ENCODE peak calls at places on chromosomes 12 and 14, in five cellular contexts. One of them, this sample, is unnamed.

GRCh38 chr12:47991106-47991550 is 13.1 kb downstream of the COL2A1 start:
- DNase-seq in GM10248: no peak
- DNase-seq in GM13976: no peak
- DNase-seq in progenitor cell of endocrine pancreas: no peak
- DNase-seq in lower lobe of right lung: no peak
- DNase-seq in this sample: no peak

GRCh38 chr12:7542046-7542445 is 38.5 kb upstream of the CD163 start:
- DNase-seq in GM10248: no peak
- DNase-seq in progenitor cell of endocrine pancreas: no peak
- DNase-seq in lower lobe of right lung: no peak
- DNase-seq in GM13976: no peak
- DNase-seq in this sample: no peak

GRCh38 chr14:104432611-104433231 is 146.8 kb upstream of the C14orf180 start:
- DNase-seq in GM10248: peak; percentile 18
- DNase-seq in progenitor cell of endocrine pancreas: no peak
- DNase-seq in GM13976: peak; percentile 32
- DNase-seq in lower lobe of right lung: peak; percentile 36
- DNase-seq in this sample: no peak

GRCh38 chr14:75982724-75983358 is 1.0 kb upstream of the TGFB3 start:
- DNase-seq in GM10248: no peak
- DNase-seq in GM13976: no peak
- DNase-seq in lower lobe of right lung: peak; percentile 69
- DNase-seq in progenitor cell of endocrine pancreas: no peak
- DNase-seq in this sample: no peak

GRCh38 chr12:57840701-57841100 is 5.8 kb downstream of the CTDSP2 start:
- DNase-seq in GM13976: no peak
- DNase-seq in GM10248: no peak
- DNase-seq in progenitor cell of endocrine pancreas: no peak
- DNase-seq in lower lobe of right lung: no peak
- DNase-seq in this sample: no peak

GRCh38 chr12:104465379-104465778 is 8.6 kb downstream of the CHST11 start:
- DNase-seq in GM13976: no peak
- DNase-seq in lower lobe of right lung: no peak
- DNase-seq in GM10248: no peak
- DNase-seq in progenitor cell of endocrine pancreas: no peak
- DNase-seq in this sample: no peak

GRCh38 chr12:80412343-80412953 is 31.6 kb upstream of the PTPRQ start:
- DNase-seq in GM10248: peak; percentile 18
- DNase-seq in progenitor cell of endocrine pancreas: no peak
- DNase-seq in lower lobe of right lung: no peak
- DNase-seq in GM13976: peak; percentile 37
- DNase-seq in this sample: no peak

GRCh38 chr12:92208613-92209121 is 63.0 kb upstream of the BTG1 start:
- DNase-seq in GM10248: peak; percentile 43
- DNase-seq in GM13976: peak; percentile 47
- DNase-seq in lower lobe of right lung: no peak
- DNase-seq in progenitor cell of endocrine pancreas: no peak
- DNase-seq in this sample: peak; percentile 25

GRCh38 chr12:13592063-13592942 is 389.1 kb downstream of the GRIN2B start:
- DNase-seq in GM13976: no peak
- DNase-seq in progenitor cell of endocrine pancreas: no peak
- DNase-seq in lower lobe of right lung: no peak
- DNase-seq in GM10248: no peak
- DNase-seq in this sample: no peak

GRCh38 chr12:103600967-103601728 is 14.1 kb downstream of the STAB2 start:
- DNase-seq in GM13976: no peak
- DNase-seq in progenitor cell of endocrine pancreas: no peak
- DNase-seq in GM10248: no peak
- DNase-seq in lower lobe of right lung: no peak
- DNase-seq in this sample: no peak

GRCh38 chr12:32217354-32218310 is 111.0 kb downstream of the BICD1 start:
- DNase-seq in GM10248: no peak
- DNase-seq in GM13976: no peak
- DNase-seq in progenitor cell of endocrine pancreas: no peak
- DNase-seq in lower lobe of right lung: peak; percentile 69
- DNase-seq in this sample: no peak

GRCh38 chr12:119005832-119006360 is 24.6 kb downstream of the SRRM4 start:
- DNase-seq in progenitor cell of endocrine pancreas: no peak
- DNase-seq in GM13976: no peak
- DNase-seq in lower lobe of right lung: no peak
- DNase-seq in GM10248: no peak
- DNase-seq in this sample: no peak

GRCh38 chr14:77122555-77123125 is 19.0 kb downstream of the ZDHHC22 start:
- DNase-seq in GM10248: no peak
- DNase-seq in lower lobe of right lung: no peak
- DNase-seq in progenitor cell of endocrine pancreas: no peak
- DNase-seq in GM13976: no peak
- DNase-seq in this sample: no peak
- TF ChIP-seq CTCF in GM10248: no peak
- TF ChIP-seq CTCF in lower lobe of right lung: no peak
- TF ChIP-seq CTCF in progenitor cell of endocrine pancreas: no peak
- TF ChIP-seq CTCF in GM13976: no peak
- TF ChIP-seq CTCF in this sample: no peak

GRCh38 chr12:117468016-117468415 is 106.6 kb upstream of the NOS1 start:
- DNase-seq in GM10248: no peak
- DNase-seq in progenitor cell of endocrine pancreas: no peak
- DNase-seq in GM13976: no peak
- DNase-seq in lower lobe of right lung: no peak
- DNase-seq in this sample: no peak

GRCh38 chr12:117473856-117474255 is 112.4 kb upstream of the NOS1 start:
- DNase-seq in GM10248: no peak
- DNase-seq in GM13976: no peak
- DNase-seq in progenitor cell of endocrine pancreas: no peak
- DNase-seq in lower lobe of right lung: no peak
- DNase-seq in this sample: no peak

GRCh38 chr12:117472983-117473382 is 111.6 kb upstream of the NOS1 start:
- DNase-seq in lower lobe of right lung: no peak
- DNase-seq in GM10248: no peak
- DNase-seq in GM13976: no peak
- DNase-seq in progenitor cell of endocrine pancreas: peak; percentile 28
- DNase-seq in this sample: no peak

GRCh38 chr12:117469883-117470483 is 108.6 kb upstream of the NOS1 start:
- DNase-seq in progenitor cell of endocrine pancreas: no peak
- DNase-seq in lower lobe of right lung: no peak
- DNase-seq in GM13976: no peak
- DNase-seq in GM10248: no peak
- DNase-seq in this sample: no peak

DNA sequence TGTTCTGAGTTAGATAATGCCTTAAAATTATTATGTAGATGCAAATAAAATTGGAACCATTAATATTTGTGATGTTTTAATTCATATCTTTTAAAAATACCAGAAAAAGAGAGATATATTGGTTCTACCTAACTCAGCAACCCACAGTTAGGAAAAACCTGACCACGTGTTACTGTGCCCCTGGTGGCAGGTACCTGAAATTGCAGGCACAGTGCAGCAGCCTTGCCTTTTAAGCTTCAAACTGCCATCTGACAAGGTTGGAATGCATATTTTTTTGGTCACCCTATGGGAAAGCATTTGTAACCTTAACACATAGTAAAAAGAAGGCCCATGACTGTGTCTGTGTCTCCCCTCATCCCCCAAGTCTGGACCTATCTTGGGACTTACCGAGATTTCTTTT is 109.4 kb upstream of the NOS1 start:
- DNase-seq in progenitor cell of endocrine pancreas: no peak
- DNase-seq in GM10248: no peak
- DNase-seq in GM13976: no peak
- DNase-seq in lower lobe of right lung: no peak
- DNase-seq in this sample: no peak
- TF ChIP-seq CTCF in progenitor cell of endocrine pancreas: peak; percentile 43
- TF ChIP-seq CTCF in GM10248: no peak
- TF ChIP-seq CTCF in GM13976: no peak
- TF ChIP-seq CTCF in lower lobe of right lung: peak; percentile 32
- TF ChIP-seq CTCF in this sample: no peak

GRCh38 chr14:68828728-68829127 is 35.9 kb upstream of the ZFP36L1 start:
- DNase-seq in GM10248: no peak
- DNase-seq in progenitor cell of endocrine pancreas: no peak
- DNase-seq in GM13976: no peak
- DNase-seq in lower lobe of right lung: no peak
- DNase-seq in this sample: no peak
- TF ChIP-seq CTCF in GM10248: no peak
- TF ChIP-seq CTCF in progenitor cell of endocrine pancreas: no peak
- TF ChIP-seq CTCF in GM13976: no peak
- TF ChIP-seq CTCF in lower lobe of right lung: no peak
- TF ChIP-seq CTCF in this sample: no peak

GRCh38 chr12:114627393-114627792 is 56.6 kb downstream of the TBX3 start:
- DNase-seq in GM10248: no peak
- DNase-seq in lower lobe of right lung: no peak
- DNase-seq in progenitor cell of endocrine pancreas: no peak
- DNase-seq in GM13976: no peak
- DNase-seq in this sample: no peak
- TF ChIP-seq CTCF in GM10248: no peak
- TF ChIP-seq CTCF in lower lobe of right lung: no peak
- TF ChIP-seq CTCF in progenitor cell of endocrine pancreas: no peak
- TF ChIP-seq CTCF in GM13976: no peak
- TF ChIP-seq CTCF in this sample: no peak

GRCh38 chr12:45216297-45216982 is 545 bp downstream of the ANO6 start:
- DNase-seq in GM10248: peak; percentile 62
- DNase-seq in lower lobe of right lung: peak; percentile 70
- DNase-seq in progenitor cell of endocrine pancreas: peak; percentile 30
- DNase-seq in GM13976: peak; percentile 71
- DNase-seq in this sample: no peak

GRCh38 chr12:45216983-45217485 is 1.1 kb downstream of the ANO6 start:
- DNase-seq in GM10248: no peak
- DNase-seq in lower lobe of right lung: no peak
- DNase-seq in GM13976: no peak
- DNase-seq in progenitor cell of endocrine pancreas: no peak
- DNase-seq in this sample: no peak

GRCh38 chr12:45214071-45214470 is 1.8 kb upstream of the ANO6 start:
- DNase-seq in lower lobe of right lung: no peak
- DNase-seq in progenitor cell of endocrine pancreas: no peak
- DNase-seq in GM13976: no peak
- DNase-seq in GM10248: no peak
- DNase-seq in this sample: no peak

GRCh38 chr12:45214739-45215418 is 1.0 kb upstream of the ANO6 start:
- DNase-seq in GM13976: no peak
- DNase-seq in progenitor cell of endocrine pancreas: no peak
- DNase-seq in lower lobe of right lung: no peak
- DNase-seq in GM10248: no peak
- DNase-seq in this sample: no peak

DNA sequence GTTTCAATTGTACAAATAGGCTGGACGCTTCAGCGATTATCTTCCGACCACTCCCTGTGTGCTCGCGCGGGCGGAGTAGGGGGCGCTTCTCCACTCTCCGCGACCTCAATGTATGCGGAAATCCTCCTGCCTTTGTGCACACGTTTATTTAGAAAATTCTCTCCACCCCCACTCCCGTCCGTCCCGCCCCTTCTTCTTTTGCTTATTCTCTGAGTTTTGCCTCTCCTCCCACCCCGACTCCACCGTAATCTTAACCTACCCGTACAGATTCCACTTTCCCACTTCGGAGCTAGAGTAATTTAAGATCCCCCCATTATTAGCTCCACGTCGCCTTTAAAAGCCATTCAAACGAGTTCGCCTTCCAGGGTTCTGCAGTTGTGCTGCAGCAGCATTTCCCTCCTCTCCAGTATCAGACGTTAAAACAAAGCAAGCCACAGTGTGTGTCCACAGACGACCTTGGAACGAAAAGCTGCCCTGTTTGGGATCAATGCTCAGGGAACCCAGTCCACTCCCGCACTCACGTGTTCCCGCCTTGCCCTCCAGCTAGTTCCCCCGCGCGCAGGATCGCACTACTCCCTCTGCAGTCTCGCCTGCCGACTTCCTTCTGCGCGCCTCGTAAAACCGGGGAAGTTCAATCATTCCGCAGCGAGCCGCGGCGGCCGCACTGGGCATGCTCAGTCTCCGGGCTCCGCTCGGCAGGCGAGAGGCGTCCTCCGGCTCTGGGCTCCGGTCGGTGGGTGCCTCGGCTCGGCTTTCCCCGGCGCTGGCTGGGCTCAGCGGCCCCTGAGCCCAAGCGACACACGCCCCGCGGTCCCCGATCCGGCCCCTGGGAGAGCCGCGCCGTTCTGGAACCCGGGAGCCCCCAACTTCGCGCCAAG is at the start of gene ANO6:
- DNase-seq in lower lobe of right lung: peak; percentile 93
- DNase-seq in GM13976: peak; percentile 83
- DNase-seq in progenitor cell of endocrine pancreas: peak; percentile 85
- DNase-seq in GM10248: peak; percentile 82
- DNase-seq in this sample: peak; percentile 28
- TF ChIP-seq CTCF in lower lobe of right lung: peak; percentile 24
- TF ChIP-seq CTCF in GM13976: peak; percentile 53
- TF ChIP-seq CTCF in progenitor cell of endocrine pancreas: peak; percentile 24
- TF ChIP-seq CTCF in GM10248: peak; percentile 39
- TF ChIP-seq CTCF in this sample: peak; percentile 41